ENCODE peak calls at places on chromosomes 7 and 10, in seven cellular contexts. L is OCI-LY7, K is NT2/D1, B is SJCRH30, U is body of pancreas, H is psoas muscle, A is PC-3. Y is an unnamed sample. For H3K4me1 and H3K36me3, the result is how much of the 10 kb centered on the place peaks cover.

GRCh38 chr10:70685461-70685911 is 13.2 kb downstream of the ADAMTS14 start:
- DNase-seq in L (no peak), K (no peak), B (no peak), U (no peak), H (no peak), A (no peak), Y (no peak)

GRCh38 chr10:76558586-76558985 is 1079.0 kb downstream of the KCNMA1 start:
- DNase-seq in L (no peak), K (no peak), B (no peak), U (peak), H (no peak), A (peak), Y (no peak)

GRCh38 chr7:106260136-106260561 is 24.6 kb downstream of the NAMPT start:
- DNase-seq in L (no peak), K (peak), B (no peak), U (no peak), H (no peak), A (no peak), Y (no peak)

GRCh38 chr7:21923663-21924062 is 22.0 kb downstream of the CDCA7L start:
- DNase-seq in L (no peak), K (peak), B (peak), U (peak), H (no peak), A (peak), Y (no peak)

GRCh38 chr7:4163565-4164203 is 518.4 kb upstream of the FOXK1 start:
- DNase-seq in L (no peak), K (no peak), B (no peak), U (no peak), H (no peak), A (no peak), Y (no peak)

GRCh38 chr10:11682896-11683295 is 59.3 kb upstream of the ECHDC3 start:
- DNase-seq in L (no peak), K (no peak), B (no peak), U (no peak), H (no peak), A (no peak), Y (no peak)

GRCh38 chr10:77603529-77603927 is 34.1 kb downstream of the KCNMA1 start:
- DNase-seq in L (no peak), K (no peak), B (peak), U (no peak), H (no peak), A (peak), Y (no peak)

GRCh38 chr7:14199336-14199735 is 209.9 kb upstream of the ETV1 start:
- DNase-seq in L (no peak), K (no peak), B (no peak), U (no peak), H (no peak), A (no peak), Y (no peak)

GRCh38 chr7:21883069-21883468 is 62.6 kb downstream of the CDCA7L start:
- DNase-seq in L (no peak), K (no peak), B (no peak), U (no peak), H (no peak), A (no peak), Y (no peak)

DNA sequence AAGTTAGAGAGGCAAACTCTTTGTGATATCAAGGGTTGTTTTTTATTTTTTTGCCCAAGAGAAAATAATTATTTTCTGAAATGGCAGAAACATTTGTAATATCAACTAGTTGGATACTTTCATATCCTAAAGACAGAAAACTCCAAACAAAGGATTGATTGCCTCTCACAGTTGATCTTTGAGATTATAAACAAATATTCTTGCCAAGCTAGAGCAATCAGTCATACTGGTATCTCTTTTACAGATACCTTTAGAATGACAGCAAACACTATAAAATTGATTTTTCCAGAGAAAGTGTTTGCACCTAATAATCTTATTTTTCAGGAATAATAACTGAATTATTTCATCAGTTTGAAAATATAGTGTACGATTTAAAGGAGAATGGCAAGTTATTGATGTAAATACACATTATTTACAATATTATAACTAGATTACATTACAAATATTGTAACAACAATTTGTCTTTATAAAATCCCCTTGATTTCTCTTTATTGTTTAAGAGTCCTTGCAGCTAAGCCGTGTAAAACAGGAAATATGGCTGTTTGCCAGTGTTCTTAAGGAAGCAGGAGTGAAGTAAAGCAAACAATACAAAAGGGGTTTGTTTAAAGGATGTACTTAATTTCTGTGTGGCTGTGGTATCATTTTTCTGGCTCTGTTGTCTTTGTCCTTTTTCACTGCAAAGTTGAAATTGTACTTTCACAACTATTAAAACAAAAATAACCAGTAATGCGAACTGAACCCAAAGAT is 58.4 kb downstream of the MAPK8 start:
- DNase-seq in L (no peak), K (no peak), B (peak), U (no peak), H (no peak), A (peak), Y (no peak)
- H3K4me3 ChIP-seq in L (no peak), K (no peak), B (no peak), U (no peak), H (no peak), A (peak), Y (no peak)

DNA sequence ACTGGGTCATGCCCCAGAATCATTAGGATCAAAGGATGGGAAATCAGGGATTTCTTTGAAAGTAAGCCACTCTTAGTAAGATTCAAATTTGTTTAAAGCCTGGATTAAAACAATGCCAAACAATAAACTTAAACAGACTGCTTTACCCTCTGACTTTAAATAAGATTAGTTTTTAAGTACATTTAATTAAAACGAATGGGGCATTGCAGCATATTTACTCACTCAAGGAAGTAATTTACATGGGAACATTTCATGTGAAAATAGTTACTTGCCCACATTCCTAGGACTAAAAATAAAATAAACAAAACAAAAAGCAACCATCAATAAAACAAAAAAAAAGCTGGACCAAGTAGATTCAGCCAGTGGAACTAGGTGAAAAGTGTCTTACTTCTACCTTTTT is 7.8 kb downstream of the ABLIM1 start:
- DNase-seq in L (no peak), K (no peak), B (no peak), U (no peak), H (no peak), A (no peak), Y (no peak)
- H3K4me1 ChIP-seq in L (under half), K (under half), B (under half), U (under half), H (under half), A (under half), Y (under half)

GRCh38 chr7:155427411-155428038 is 30.4 kb upstream of the EN2 start:
- DNase-seq in L (no peak), K (no peak), B (no peak), U (no peak), H (no peak), A (no peak), Y (no peak)
- H3K36me3 ChIP-seq in L (under half), K (under half), B (under half), U (under half), H (under half), A (under half), Y (under half)

DNA sequence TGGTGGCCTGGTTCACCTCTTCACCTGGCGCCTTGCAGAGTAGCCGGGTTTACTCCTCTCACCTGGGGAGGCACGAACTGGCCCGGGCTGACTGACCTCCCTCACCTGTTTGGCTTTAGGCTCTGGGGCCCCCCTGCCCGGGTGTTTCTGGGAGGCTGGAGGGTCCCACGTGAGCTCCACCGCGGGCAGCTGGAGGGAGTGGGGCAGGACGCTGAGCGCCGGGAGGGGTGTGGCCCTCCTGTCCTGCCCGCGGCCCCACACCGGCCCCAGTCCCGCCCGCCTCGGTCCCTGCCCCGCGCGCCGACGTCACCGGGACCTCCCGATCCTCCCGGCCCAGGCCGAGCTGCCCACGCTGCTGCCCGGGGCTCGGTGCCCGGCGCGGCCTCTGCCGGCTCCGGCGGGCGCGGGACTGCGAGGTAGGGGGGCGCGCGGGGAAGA is at the start of gene AMZ1:
- DNase-seq in L (no peak), K (no peak), B (no peak), U (no peak), H (no peak), A (no peak), Y (no peak)
- H3K4me3 ChIP-seq in L (no peak), K (peak), B (peak), U (no peak), H (peak), A (peak), Y (peak)

Y was measured in iPS DF 6.9.